ENCODE peak calls at places on chromosomes 16 and 17, in six cellular contexts. J is fibroblast of mammary gland, K is tibial artery, S is GM13976, Y is transverse colon, E is left ventricle myocardium inferior. A is an unnamed sample.

GRCh38 chr16:81586421-81586820 is 141.8 kb downstream of the CMIP start:
- DNase-seq in J (no peak), K (no peak), S (no peak), Y (no peak), E (no peak), A (no peak)

GRCh38 chr16:87678618-87679017 is 76.3 kb downstream of the JPH3 start:
- DNase-seq in J (no peak), K (no peak), S (no peak), Y (no peak), E (no peak), A (no peak)

GRCh38 chr16:56246051-56246817 is 54.9 kb downstream of the GNAO1 start:
- DNase-seq in J (no peak), K (no peak), S (no peak), Y (no peak), E (no peak), A (no peak)

GRCh38 chr17:75224983-75225382 is 19.5 kb downstream of the NUP85 start:
- DNase-seq in J (no peak), K (no peak), S (no peak), Y (no peak), E (no peak), A (no peak)

GRCh38 chr16:28935924-28936783 is 4.4 kb downstream of the CD19 start:
- DNase-seq in J (peak; percentile 76), K (peak; percentile 77), S (peak; percentile 96), Y (peak; percentile 89), E (peak; percentile 76), A (peak; percentile 93)

GRCh38 chr17:902463-902862 is 77.1 kb downstream of the NXN start:
- DNase-seq in J (no peak), K (no peak), S (no peak), Y (no peak), E (no peak), A (no peak)

GRCh38 chr17:1491406-1492248 is 859 bp downstream of the MYO1C start:
- DNase-seq in J (no peak), K (peak; percentile 47), S (peak; percentile 93), Y (peak; percentile 84), E (peak; percentile 79), A (peak; percentile 92)

GRCh38 chr17:34291721-34292348 is 6.3 kb downstream of the CCL11 start:
- DNase-seq in J (no peak), K (no peak), S (no peak), Y (no peak), E (no peak), A (no peak)

GRCh38 chr17:42313773-42314566 is 25.7 kb downstream of the STAT5A start:
- DNase-seq in J (peak; percentile 22), K (no peak), S (no peak), Y (no peak), E (no peak), A (no peak)

GRCh38 chr16:82070656-82071369 is 35.8 kb downstream of the HSD17B2 start:
- DNase-seq in J (peak; percentile 19), K (no peak), S (no peak), Y (no peak), E (no peak), A (no peak)

GRCh38 chr17:49224997-49225337 is 5.6 kb downstream of the PHOSPHO1 start:
- DNase-seq in J (no peak), K (no peak), S (no peak), Y (no peak), E (no peak), A (no peak)

GRCh38 chr17:6240001-6240400 is 169.8 kb downstream of the WSCD1 start:
- DNase-seq in J (no peak), K (no peak), S (no peak), Y (no peak), E (no peak), A (no peak)

GRCh38 chr16:23206986-23207385 is 24.4 kb downstream of the SCNN1G start:
- DNase-seq in J (no peak), K (no peak), S (no peak), Y (no peak), E (no peak), A (no peak)

GRCh38 chr17:72077326-72077960 is 43.4 kb upstream of the SOX9 start:
- DNase-seq in J (no peak), K (no peak), S (no peak), Y (no peak), E (no peak), A (no peak)
- TF ChIP-seq CTCF in J (no peak), K (no peak), S (no peak), Y (no peak), E (no peak), A (no peak)

GRCh38 chr17:81526662-81527571 is 1.3 kb upstream of the FSCN2 start:
- DNase-seq in J (no peak), K (no peak), S (no peak), Y (no peak), E (no peak), A (no peak)

GRCh38 chr17:81528651-81529436 is 667 bp downstream of the FSCN2 start:
- DNase-seq in J (no peak), K (no peak), S (no peak), Y (no peak), E (no peak), A (no peak)

GRCh38 chr17:81528384-81528650 is 140 bp downstream of the FSCN2 start:
- DNase-seq in J (no peak), K (no peak), S (no peak), Y (no peak), E (no peak), A (no peak)

GRCh38 chr17:81529437-81529803 is 1.2 kb downstream of the FSCN2 start:
- DNase-seq in J (no peak), K (no peak), S (no peak), Y (no peak), E (no peak), A (no peak)

GRCh38 chr17:81527591-81528383 is at the start of gene FSCN2:
- DNase-seq in J (peak; percentile 33), K (no peak), S (no peak), Y (no peak), E (no peak), A (no peak)
- TF ChIP-seq CTCF in J (peak; percentile 26), K (no peak), S (no peak), Y (peak; percentile 25), E (no peak), A (no peak)

DNA sequence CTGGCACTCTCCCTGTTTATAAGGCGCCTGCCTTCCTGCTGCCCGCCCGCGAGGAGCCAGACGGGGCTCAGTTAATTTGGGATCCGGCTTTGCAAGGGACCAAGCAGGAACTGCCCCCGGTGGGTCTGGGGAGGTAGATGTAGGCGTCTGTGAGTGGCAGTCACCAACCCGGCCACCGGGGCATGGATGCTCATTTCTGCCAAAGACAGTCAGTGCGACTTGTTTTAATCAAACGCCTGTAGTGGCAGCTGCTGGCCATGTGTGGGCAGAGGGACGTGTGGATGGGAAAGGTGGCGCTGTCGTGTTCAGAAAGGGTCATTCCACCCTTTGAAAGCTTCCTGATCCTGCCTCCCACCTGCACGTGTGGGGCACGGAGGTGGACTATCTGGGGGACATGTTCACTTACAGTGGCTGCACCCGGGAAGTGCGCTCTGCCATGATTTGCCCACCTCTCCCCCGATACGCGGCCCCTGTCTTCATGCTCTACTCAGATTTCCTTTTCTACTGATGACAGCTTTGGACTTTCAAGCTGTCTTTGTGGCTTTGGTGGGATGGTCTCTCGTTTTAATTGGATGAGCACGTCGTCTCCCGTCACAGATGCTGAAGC is 60.3 kb upstream of the CIBAR2 start:
- DNase-seq in J (peak; percentile 42), K (no peak), S (no peak), Y (no peak), E (no peak), A (no peak)
- TF ChIP-seq CTCF in J (peak; percentile 13), K (no peak), S (peak; percentile 15), Y (peak; percentile 28), E (peak; percentile 64), A (peak; percentile 45)

GRCh38 chr17:76792348-76792747 is 54.4 kb downstream of the MFSD11 start:
- DNase-seq in J (no peak), K (no peak), S (no peak), Y (no peak), E (no peak), A (no peak)

GRCh38 chr17:76791053-76791980 is 53.4 kb downstream of the MFSD11 start:
- DNase-seq in J (peak; percentile 54), K (no peak), S (peak; percentile 57), Y (peak; percentile 63), E (no peak), A (peak; percentile 46)

GRCh38 chr17:76796081-76796480 is 58.2 kb downstream of the MFSD11 start:
- DNase-seq in J (no peak), K (no peak), S (no peak), Y (no peak), E (no peak), A (no peak)

GRCh38 chr17:76797441-76797840 is 59.5 kb downstream of the MFSD11 start:
- DNase-seq in J (no peak), K (no peak), S (no peak), Y (no peak), E (no peak), A (no peak)

DNA sequence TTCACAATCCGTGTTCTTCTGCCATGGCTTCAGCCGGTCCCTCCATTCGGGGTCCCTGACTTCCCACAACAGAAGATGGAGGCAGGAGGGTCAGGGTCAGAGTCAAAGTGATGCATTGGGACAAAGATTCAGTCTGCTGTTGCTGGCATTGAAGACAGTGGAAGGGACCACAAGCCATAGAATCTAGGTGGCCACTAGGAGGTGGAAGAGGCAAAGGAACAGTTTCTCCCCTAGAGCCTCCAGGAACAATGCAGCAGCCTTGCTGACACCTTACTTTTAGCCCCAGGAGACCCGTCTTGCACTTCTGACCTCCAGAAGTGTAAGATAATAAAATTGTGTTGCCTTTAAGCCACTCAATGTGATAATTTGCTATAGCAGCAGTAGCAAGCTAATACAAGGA is 55.9 kb downstream of the MFSD11 start:
- DNase-seq in J (peak; percentile 41), K (no peak), S (peak; percentile 37), Y (no peak), E (no peak), A (no peak)
- TF ChIP-seq CTCF in J (peak; percentile 59), K (no peak), S (peak; percentile 10), Y (no peak), E (no peak), A (peak; percentile 42)

GRCh38 chr17:66429680-66430079 is 127.3 kb downstream of the PRKCA start:
- DNase-seq in J (no peak), K (no peak), S (no peak), Y (no peak), E (no peak), A (no peak)

GRCh38 chr17:66425751-66426396 is 123.5 kb downstream of the PRKCA start:
- DNase-seq in J (no peak), K (no peak), S (no peak), Y (no peak), E (no peak), A (no peak)

GRCh38 chr17:66427134-66427533 is 124.7 kb downstream of the PRKCA start:
- DNase-seq in J (no peak), K (no peak), S (no peak), Y (no peak), E (no peak), A (no peak)

GRCh38 chr17:66423436-66423922 is 121.1 kb downstream of the PRKCA start:
- DNase-seq in J (peak; percentile 34), K (no peak), S (no peak), Y (no peak), E (no peak), A (no peak)

GRCh38 chr17:66426397-66427033 is 124.1 kb downstream of the PRKCA start:
- DNase-seq in J (peak; percentile 42), K (no peak), S (peak; percentile 28), Y (peak; percentile 26), E (no peak), A (peak; percentile 33)
- TF ChIP-seq CTCF in J (peak; percentile 21), K (no peak), S (no peak), Y (peak; percentile 45), E (peak; percentile 26), A (peak; percentile 11)

A was measured in GM10248.